ENCODE peak calls at places on chromosomes 13 and 19, in six cellular contexts. C is body of pancreas; P is heart right ventricle; L is right atrium auricular region; E is heart left ventricle; J is CD8-positive, alpha-beta memory T cell. K is an unnamed sample.

GRCh38 chr13:37701972-37702371 is 103.4 kb upstream of the POSTN start:
- DNase-seq in J (no peak), E (no peak), L (no peak), C (no peak), P (no peak), K (no peak)

GRCh38 chr19:6278051-6278450 is 1.7 kb downstream of the MLLT1 start:
- DNase-seq in L (no peak), E (no peak), P (no peak), C (no peak), J (no peak), K (no peak)

GRCh38 chr13:50993371-50993770 is 83.8 kb downstream of the RNASEH2B start:
- DNase-seq in E (no peak), J (no peak), L (no peak), P (no peak), C (no peak), K (no peak)

GRCh38 chr19:47341734-47342133 is 7.4 kb upstream of the DHX34 start:
- DNase-seq in P (no peak), J (no peak), L (no peak), C (no peak), E (no peak), K (no peak)

GRCh38 chr19:49689133-49690072 is at the start of gene ADM5:
- DNase-seq in E (no peak), L (no peak), C (peak), P (no peak), J (no peak), K (no peak)

GRCh38 chr13:55528434-55528833 is 1612.3 kb upstream of the PRR20A start:
- DNase-seq in P (no peak), E (no peak), J (no peak), C (no peak), L (no peak), K (no peak)

GRCh38 chr13:72960114-72960513 is 98.7 kb upstream of the KLF5 start:
- DNase-seq in C (no peak), E (no peak), L (no peak), J (no peak), P (no peak), K (no peak)

GRCh38 chr19:10416380-10417257 is 3.7 kb upstream of the PDE4A start:
- DNase-seq in P (peak), C (peak), E (peak), J (peak), L (peak), K (peak)

GRCh38 chr13:110610955-110611595 is 4.3 kb upstream of the NAXD start:
- DNase-seq in L (no peak), E (no peak), P (no peak), J (no peak), C (no peak), K (peak)

GRCh38 chr13:106102776-106103175 is 432.7 kb downstream of the EFNB2 start:
- DNase-seq in L (no peak), J (no peak), E (no peak), P (no peak), C (no peak), K (no peak)

GRCh38 chr13:38998739-38999138 is 8.1 kb upstream of the STOML3 start:
- DNase-seq in L (no peak), J (no peak), E (no peak), C (no peak), P (no peak), K (no peak)

GRCh38 chr13:20860844-20861243 is 41.7 kb downstream of the XPO4 start:
- DNase-seq in J (no peak), E (no peak), L (no peak), P (no peak), C (no peak), K (no peak)

GRCh38 chr19:29529646-29530548 is 4.1 kb downstream of the VSTM2B start:
- DNase-seq in L (no peak), J (no peak), E (peak), C (no peak), P (no peak), K (no peak)

GRCh38 chr13:45092668-45093067 is 27.6 kb upstream of the GTF2F2 start:
- DNase-seq in P (peak), L (no peak), C (no peak), E (no peak), J (no peak), K (no peak)

GRCh38 chr13:40161008-40161694 is 505.3 kb downstream of the FOXO1 start:
- DNase-seq in L (no peak), E (no peak), J (no peak), P (no peak), C (no peak), K (no peak)

GRCh38 chr19:51799998-51800848 is 5.3 kb downstream of the FPR3 start:
- DNase-seq in P (peak), J (no peak), L (peak), E (peak), C (peak), K (no peak)

GRCh38 chr13:108188260-108188659 is 27.1 kb downstream of the LIG4 start:
- DNase-seq in J (no peak), P (no peak), C (no peak), L (no peak), E (no peak), K (no peak)

GRCh38 chr13:59034198-59034597 is 1129.5 kb downstream of the DIAPH3 start:
- DNase-seq in P (no peak), J (no peak), E (no peak), L (no peak), C (no peak), K (no peak)

GRCh38 chr13:93740334-93740733 is 513.7 kb downstream of the GPC6 start:
- DNase-seq in E (no peak), J (no peak), P (no peak), C (no peak), L (no peak), K (no peak)

DNA sequence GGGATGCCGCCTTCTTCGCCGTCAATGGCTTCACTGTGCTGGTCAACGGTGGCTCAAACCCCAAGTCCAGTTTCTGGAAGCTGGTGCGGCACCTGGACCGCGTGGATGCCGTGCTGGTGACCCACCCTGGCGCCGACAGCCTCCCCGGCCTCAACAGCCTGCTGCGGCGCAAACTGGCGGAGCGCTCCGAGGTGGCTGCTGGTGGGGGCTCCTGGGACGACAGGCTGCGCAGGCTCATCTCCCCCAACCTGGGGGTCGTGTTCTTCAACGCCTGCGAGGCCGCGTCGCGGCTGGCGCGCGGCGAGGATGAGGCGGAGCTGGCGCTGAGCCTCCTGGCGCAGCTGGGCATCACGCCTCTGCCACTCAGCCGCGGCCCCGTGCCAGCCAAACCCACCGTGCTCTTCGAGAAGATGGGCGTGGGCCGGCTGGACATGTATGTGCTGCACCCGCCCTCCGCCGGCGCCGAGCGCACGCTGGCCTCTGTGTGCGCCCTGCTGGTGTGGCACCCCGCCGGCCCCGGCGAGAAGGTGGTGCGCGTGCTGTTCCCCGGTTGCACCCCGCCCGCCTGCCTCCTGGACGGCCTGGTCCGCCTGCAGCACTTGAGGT is 7.0 kb downstream of the MAP1S start:
- DNase-seq in C (no peak), J (no peak), P (no peak), L (no peak), E (peak), K (no peak)
- H3K4me3 ChIP-seq in C (no peak), J (no peak), P (no peak), L (no peak), E (no peak), K (no peak)

GRCh38 chr13:24614306-24615080 is 65.7 kb upstream of the ATP12A start:
- DNase-seq in J (no peak), C (no peak), P (no peak), L (peak), E (no peak), K (no peak)
- H3K4me3 ChIP-seq in J (no peak), C (no peak), P (no peak), L (no peak), E (no peak), K (no peak)

GRCh38 chr19:7888145-7888825 is at the start of gene LRRC8E:
- DNase-seq in E (no peak), P (no peak), C (peak), J (no peak), L (no peak), K (no peak)
- H3K4me3 ChIP-seq in E (peak), P (peak), C (peak), J (no peak), L (peak), K (no peak)

DNA sequence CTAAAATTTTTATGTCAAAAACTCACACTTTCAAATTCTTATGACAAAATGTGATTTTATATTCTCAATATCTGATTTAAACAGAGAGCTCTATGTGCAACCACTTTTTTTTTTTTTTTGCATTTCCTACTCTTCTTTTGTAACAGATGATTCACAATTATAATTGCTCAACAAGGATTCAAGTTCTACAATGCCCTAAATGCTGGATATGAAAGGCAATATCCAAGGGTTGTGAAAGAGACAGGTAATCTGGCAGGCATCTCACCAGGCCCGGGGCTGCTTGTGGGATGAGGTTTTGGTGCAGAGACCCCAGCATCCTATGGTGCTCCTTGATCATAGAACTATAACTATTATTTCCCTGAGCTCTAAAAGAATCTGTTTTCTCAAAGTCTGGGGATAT is 363.6 kb upstream of the NBEA start:
- DNase-seq in J (no peak), P (no peak), C (no peak), L (no peak), E (no peak), K (no peak)
- H3K4me3 ChIP-seq in J (no peak), P (no peak), C (no peak), L (no peak), E (no peak), K (no peak)